ENCODE peak calls at places on chromosomes 6 and 20, in ten cellular contexts. G, F, L, O, A, J, V, K, C and N are unnamed samples. For H3K4me1, the result is how much of the 10 kb centered on the place peaks cover.

GRCh38 chr6:116290799-116291198 is 11.1 kb upstream of the TSPYL1 start:
- DNase-seq in G (no peak), F (no peak), L (no peak), O (no peak), A (no peak), J (no peak), V (no peak), K (no peak), C (no peak), N (no peak)

GRCh38 chr6:170174124-170174770 is 116.6 kb downstream of the DLL1 start:
- DNase-seq in G (peak), F (no peak), L (no peak), O (no peak), A (peak), J (peak), V (peak), K (no peak), C (no peak), N (peak)

GRCh38 chr20:24027229-24027628 is 38.6 kb upstream of the GGTLC1 start:
- DNase-seq in G (no peak), F (peak), L (peak), O (peak), A (peak), J (peak), V (peak), K (peak), C (no peak), N (no peak)

GRCh38 chr20:25237610-25238318 is 10.1 kb upstream of the PYGB start:
- DNase-seq in G (no peak), F (peak), L (no peak), O (peak), A (peak), J (peak), V (no peak), K (no peak), C (peak), N (no peak)

GRCh38 chr20:58349586-58349985 is 39.4 kb upstream of the VAPB start:
- DNase-seq in G (no peak), F (no peak), L (no peak), O (no peak), A (no peak), J (no peak), V (no peak), K (no peak), C (peak), N (no peak)

GRCh38 chr6:14426281-14426680 is 308.7 kb downstream of the CD83 start:
- DNase-seq in G (no peak), F (no peak), L (no peak), O (no peak), A (no peak), J (no peak), V (no peak), K (no peak), C (no peak), N (no peak)

GRCh38 chr6:33696538-33697518 is 14.7 kb downstream of the UQCC2 start:
- DNase-seq in G (peak), F (no peak), L (peak), O (no peak), A (peak), J (peak), V (peak), K (no peak), C (no peak), N (peak)

GRCh38 chr6:47483853-47484546 is 6.4 kb downstream of the CD2AP start:
- DNase-seq in G (no peak), F (no peak), L (no peak), O (no peak), A (no peak), J (no peak), V (no peak), K (no peak), C (no peak), N (no peak)

GRCh38 chr20:58043122-58043865 is 185.2 kb downstream of the ANKRD60 start:
- DNase-seq in G (no peak), F (no peak), L (no peak), O (no peak), A (no peak), J (no peak), V (no peak), K (no peak), C (no peak), N (no peak)

GRCh38 chr20:14924433-14924832 is 587.0 kb upstream of the FLRT3 start:
- DNase-seq in G (no peak), F (no peak), L (no peak), O (no peak), A (no peak), J (no peak), V (no peak), K (no peak), C (no peak), N (no peak)

GRCh38 chr6:41712651-41713103 is 22.7 kb downstream of the TFEB start:
- DNase-seq in G (no peak), F (peak), L (peak), O (no peak), A (no peak), J (no peak), V (peak), K (no peak), C (peak), N (peak)

GRCh38 chr6:157323924-157324276 is 581 bp upstream of the TMEM242 start:
- DNase-seq in G (peak), F (peak), L (peak), O (peak), A (peak), J (peak), V (peak), K (no peak), C (peak), N (peak)

GRCh38 chr6:51526049-51526448 is 561.4 kb downstream of the PKHD1 start:
- DNase-seq in G (no peak), F (no peak), L (no peak), O (no peak), A (no peak), J (no peak), V (no peak), K (no peak), C (no peak), N (no peak)

GRCh38 chr20:6884114-6884513 is 116.6 kb downstream of the BMP2 start:
- DNase-seq in G (no peak), F (no peak), L (no peak), O (no peak), A (no peak), J (no peak), V (no peak), K (no peak), C (no peak), N (no peak)

GRCh38 chr6:122788208-122788607 is 850 bp upstream of the SMPDL3A start:
- DNase-seq in G (no peak), F (no peak), L (no peak), O (no peak), A (no peak), J (no peak), V (no peak), K (no peak), C (no peak), N (no peak)

GRCh38 chr20:58224097-58224496 is 4.4 kb downstream of the ANKRD60 start:
- DNase-seq in G (no peak), F (no peak), L (no peak), O (no peak), A (no peak), J (no peak), V (no peak), K (no peak), C (no peak), N (no peak)

GRCh38 chr6:9851541-9852380 is 563.1 kb downstream of the TFAP2A start:
- DNase-seq in G (no peak), F (no peak), L (no peak), O (no peak), A (no peak), J (no peak), V (no peak), K (no peak), C (peak), N (no peak)

GRCh38 chr6:144149894-144150672 is at the start of gene STX11:
- DNase-seq in G (peak), F (peak), L (peak), O (peak), A (peak), J (peak), V (peak), K (peak), C (peak), N (peak)

GRCh38 chr6:148203281-148203925 is 139.2 kb upstream of the SASH1 start:
- DNase-seq in G (no peak), F (no peak), L (no peak), O (no peak), A (no peak), J (no peak), V (no peak), K (no peak), C (no peak), N (no peak)

GRCh38 chr20:64160536-64161495 is 3.4 kb upstream of the MYT1 start:
- DNase-seq in G (no peak), F (no peak), L (no peak), O (no peak), A (no peak), J (no peak), V (peak), K (no peak), C (no peak), N (no peak)

GRCh38 chr6:116895935-116896334 is 18.9 kb downstream of the RFX6 start:
- DNase-seq in G (no peak), F (no peak), L (no peak), O (no peak), A (no peak), J (no peak), V (no peak), K (no peak), C (no peak), N (no peak)

GRCh38 chr6:104682722-104683643 is 176.7 kb downstream of the HACE1 start:
- DNase-seq in G (no peak), F (no peak), L (peak), O (peak), A (no peak), J (peak), V (peak), K (no peak), C (peak), N (peak)

GRCh38 chr20:5135363-5136012 is 8.7 kb downstream of the CDS2 start:
- DNase-seq in G (no peak), F (no peak), L (no peak), O (no peak), A (no peak), J (no peak), V (no peak), K (peak), C (no peak), N (no peak)
- H3K4me1 ChIP-seq in G (under half), F (half or more), L (under half), O (under half), A (under half), J (under half), V (half or more), K (under half), C (under half), N (under half)

DNA sequence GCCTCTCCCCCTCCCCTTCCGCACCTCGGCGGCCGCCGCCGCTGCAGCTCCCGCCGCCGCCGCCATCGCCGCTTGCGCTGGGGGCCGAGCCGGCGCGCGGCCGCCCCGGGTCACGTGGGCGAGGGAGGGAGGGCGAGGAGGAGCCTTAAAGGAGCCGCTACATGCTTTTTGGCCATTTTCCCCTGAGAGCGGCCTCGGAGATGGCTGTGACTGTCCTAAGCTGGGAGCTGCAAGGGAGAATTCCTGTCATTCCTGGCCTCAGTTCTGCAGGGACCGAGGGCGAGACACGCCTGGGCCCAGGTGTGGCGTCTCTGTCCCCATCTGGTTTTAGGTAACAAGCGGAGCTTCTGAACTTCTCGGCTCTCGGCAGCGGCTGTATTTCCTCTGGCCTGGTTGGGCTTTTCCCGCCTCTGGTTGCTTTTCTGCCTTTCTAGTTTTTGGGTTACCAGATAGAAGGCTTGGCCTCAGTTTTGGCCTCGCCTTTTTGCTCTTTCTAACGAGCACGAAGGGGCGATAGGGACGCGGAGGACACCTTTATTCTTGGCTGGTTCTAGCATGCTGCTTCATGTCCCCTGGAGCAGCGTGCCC is at the start of gene EHMT2:
- DNase-seq in G (peak), F (peak), L (peak), O (peak), A (peak), J (peak), V (peak), K (no peak), C (peak), N (peak)
- TF ChIP-seq POLR2A in G (peak), F (peak), L (no peak), O (peak), A (peak), J (peak), V (peak), K (peak), C (peak), N (peak)

GRCh38 chr20:21702001-21702400 is 3.5 kb upstream of the PAX1 start:
- DNase-seq in G (no peak), F (no peak), L (no peak), O (no peak), A (no peak), J (no peak), V (no peak), K (no peak), C (no peak), N (no peak)
- H3K4me3 ChIP-seq in G (no peak), F (no peak), L (no peak), O (no peak), A (no peak), J (no peak), V (no peak), K (no peak), C (no peak), N (no peak)

GRCh38 chr20:32564440-32564839 is 20.7 kb downstream of the NOL4L start:
- DNase-seq in G (no peak), F (no peak), L (no peak), O (no peak), A (no peak), J (no peak), V (no peak), K (no peak), C (no peak), N (no peak)
- H3K4me1 ChIP-seq in G (under half), F (under half), L (under half), O (under half), A (under half), J (under half), V (under half), K (under half), C (under half), N (under half)